ENCODE peak calls at places on chromosomes 7 and 10, in five cellular contexts. One of them, this sample, is unnamed.

GRCh38 chr7:43249808-43250145 is 137.3 kb downstream of the HECW1 start:
- DNase-seq in MCF 10A: no peak
- DNase-seq in uterus: no peak
- DNase-seq in ELR: peak
- DNase-seq in fibroblast of lung: no peak
- DNase-seq in this sample: no peak

GRCh38 chr7:13982940-13983677 is 6.4 kb downstream of the ETV1 start:
- DNase-seq in MCF 10A: no peak
- DNase-seq in uterus: no peak
- DNase-seq in ELR: no peak
- DNase-seq in fibroblast of lung: peak
- DNase-seq in this sample: no peak

GRCh38 chr10:113235505-113235904 is 285.5 kb downstream of the TCF7L2 start:
- DNase-seq in MCF 10A: no peak
- DNase-seq in uterus: no peak
- DNase-seq in ELR: no peak
- DNase-seq in fibroblast of lung: no peak
- DNase-seq in this sample: no peak

GRCh38 chr7:155861480-155861868 is 49.2 kb upstream of the SHH start:
- DNase-seq in MCF 10A: no peak
- DNase-seq in uterus: no peak
- DNase-seq in ELR: no peak
- DNase-seq in fibroblast of lung: no peak
- DNase-seq in this sample: no peak

GRCh38 chr7:8260871-8261707 is 878 bp downstream of the ICA1 start:
- DNase-seq in MCF 10A: peak
- DNase-seq in uterus: peak
- DNase-seq in ELR: peak
- DNase-seq in fibroblast of lung: peak
- DNase-seq in this sample: no peak

GRCh38 chr7:52749880-52750279 is 285.6 kb upstream of the POM121L12 start:
- DNase-seq in MCF 10A: peak
- DNase-seq in uterus: no peak
- DNase-seq in ELR: no peak
- DNase-seq in fibroblast of lung: no peak
- DNase-seq in this sample: no peak

GRCh38 chr7:104972510-104972909 is 41.5 kb upstream of the KMT2E start:
- DNase-seq in MCF 10A: no peak
- DNase-seq in uterus: no peak
- DNase-seq in ELR: peak
- DNase-seq in fibroblast of lung: peak
- DNase-seq in this sample: no peak

GRCh38 chr10:44858988-44859387 is 52.1 kb upstream of the TMEM72 start:
- DNase-seq in MCF 10A: no peak
- DNase-seq in uterus: no peak
- DNase-seq in ELR: peak
- DNase-seq in fibroblast of lung: peak
- DNase-seq in this sample: no peak

GRCh38 chr10:70311698-70312097 is 27.9 kb upstream of the NPFFR1 start:
- DNase-seq in MCF 10A: no peak
- DNase-seq in uterus: no peak
- DNase-seq in ELR: no peak
- DNase-seq in fibroblast of lung: no peak
- DNase-seq in this sample: no peak

This sample was measured in GOT3.